ENCODE peak calls at places on chromosomes 11 and 22, in four cellular contexts. D is GM12878, Q is K562, O is HepG2. S is an unnamed sample.

GRCh38 chr11:100629671-100630070 is 57.4 kb upstream of the ARHGAP42 start:
- DNase-seq in Q (no peak), O (no peak), D (no peak), S (no peak)

GRCh38 chr22:20591295-20591645 is 83.9 kb downstream of the MED15 start:
- DNase-seq in O (no peak), D (no peak), Q (no peak), S (no peak)

GRCh38 chr22:19974935-19975706 is 33.5 kb upstream of the TXNRD2 start:
- DNase-seq in O (no peak), D (no peak), Q (peak), S (no peak)

GRCh38 chr22:47012589-47013365 is 250.3 kb downstream of the TBC1D22A start:
- DNase-seq in O (peak), Q (peak), D (no peak), S (no peak)

GRCh38 chr22:20011993-20012740 is 4.5 kb downstream of the ARVCF start:
- DNase-seq in Q (no peak), D (no peak), O (no peak), S (no peak)

GRCh38 chr22:39718921-39719320 is 148.4 kb downstream of the CACNA1I start:
- DNase-seq in O (no peak), D (no peak), Q (no peak), S (no peak)

GRCh38 chr11:76186776-76187279 is 19.5 kb downstream of the WNT11 start:
- DNase-seq in Q (no peak), O (no peak), D (no peak), S (no peak)

GRCh38 chr22:37237371-37238268 is 6.4 kb downstream of the RAC2 start:
- DNase-seq in O (no peak), Q (no peak), D (no peak), S (no peak)

GRCh38 chr11:3859373-3859881 is 4.0 kb downstream of the STIM1 start:
- DNase-seq in Q (peak), D (no peak), O (no peak), S (no peak)

GRCh38 chr11:3989891-3990290 is 104.7 kb upstream of the RRM1 start:
- DNase-seq in Q (no peak), D (peak), O (no peak), S (no peak)

GRCh38 chr11:34512810-34513673 is 552 bp downstream of the ELF5 start:
- DNase-seq in O (peak), Q (peak), D (peak), S (peak)

GRCh38 chr11:134752964-134753804 is 341.1 kb upstream of the B3GAT1 start:
- DNase-seq in O (no peak), D (no peak), Q (no peak), S (no peak)

GRCh38 chr11:124745835-124746620 is 6.0 kb downstream of the VSIG2 start:
- DNase-seq in O (no peak), D (no peak), Q (no peak), S (peak)

GRCh38 chr22:25068701-25069100 is 116.2 kb downstream of the KIAA1671 start:
- DNase-seq in O (no peak), Q (no peak), D (no peak), S (no peak)

GRCh38 chr22:25069426-25069757 is 116.9 kb downstream of the KIAA1671 start:
- DNase-seq in O (no peak), Q (no peak), D (no peak), S (no peak)

GRCh38 chr22:25066861-25067435 is 114.4 kb downstream of the KIAA1671 start:
- DNase-seq in D (no peak), O (no peak), Q (no peak), S (no peak)

GRCh38 chr22:25069758-25070461 is 117.4 kb downstream of the KIAA1671 start:
- DNase-seq in Q (no peak), D (no peak), O (no peak), S (no peak)

GRCh38 chr22:25067851-25068421 is 115.4 kb downstream of the KIAA1671 start:
- DNase-seq in D (no peak), Q (no peak), O (no peak), S (no peak)
- TF ChIP-seq MYC in D (no peak), Q (no peak), O (no peak), S (no peak)

DNA sequence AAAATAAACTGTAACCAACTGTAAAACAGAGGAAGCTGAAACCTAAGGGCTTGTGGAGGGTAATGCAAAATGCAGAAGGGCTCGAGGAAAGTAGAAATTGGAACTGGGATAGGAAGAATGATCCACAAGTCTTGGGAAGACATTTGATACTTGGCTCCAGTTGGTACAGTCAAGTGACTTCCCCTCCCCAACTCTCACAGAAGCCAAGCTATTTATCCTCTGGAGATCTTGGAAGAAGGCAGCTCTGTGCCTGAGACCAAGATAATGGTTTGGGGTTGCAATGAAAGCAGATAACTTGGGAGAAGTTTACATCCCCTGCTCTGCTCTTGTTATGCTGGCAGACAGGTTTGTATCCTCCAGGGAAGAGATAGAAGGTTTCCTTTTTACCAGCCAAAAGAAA is 198.9 kb upstream of the ZC3H12C start:
- DNase-seq in Q (no peak), O (no peak), D (no peak), S (no peak)
- TF ChIP-seq BHLHE40 in Q (no peak), O (no peak), D (no peak), S (no peak)

GRCh38 chr22:22716136-22716535 is 71.7 kb downstream of the GGTLC2 start:
- DNase-seq in O (no peak), Q (no peak), D (no peak), S (no peak)

GRCh38 chr22:22717723-22718122 is 73.3 kb downstream of the GGTLC2 start:
- DNase-seq in Q (peak), O (no peak), D (no peak), S (no peak)

GRCh38 chr22:22720201-22720723 is 75.8 kb downstream of the GGTLC2 start:
- DNase-seq in Q (peak), D (peak), O (peak), S (peak)

GRCh38 chr22:22720724-22721261 is 76.4 kb downstream of the GGTLC2 start:
- DNase-seq in Q (no peak), O (no peak), D (peak), S (no peak)

DNA sequence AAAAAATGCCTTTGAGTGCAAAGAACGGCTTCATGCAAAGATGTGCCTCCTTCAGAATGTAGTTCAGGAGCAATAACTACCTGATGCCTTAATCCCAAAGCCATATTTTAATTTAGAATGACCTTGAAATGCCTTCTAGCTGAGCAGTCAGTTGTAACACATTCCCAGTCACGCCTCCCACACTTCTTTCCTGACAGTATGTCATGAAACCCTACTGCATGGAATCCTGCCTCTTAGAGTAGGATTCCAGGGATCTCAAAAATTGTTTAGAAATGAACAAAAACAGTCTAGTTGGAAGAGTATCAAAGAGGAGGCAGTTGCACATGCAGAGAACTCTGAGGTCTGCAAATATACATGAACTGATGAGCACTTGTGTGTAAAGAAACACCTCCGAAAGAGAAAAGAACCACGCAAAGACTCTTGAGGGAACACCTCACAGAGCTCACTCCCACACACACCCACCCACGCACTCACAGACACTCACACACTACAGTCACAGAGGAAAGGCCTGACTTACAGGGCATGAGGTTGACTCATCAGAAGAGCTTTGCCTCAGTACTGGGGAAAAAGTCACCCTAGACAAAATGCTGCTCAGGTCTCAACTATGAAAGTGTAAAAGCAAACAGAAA is 77.4 kb downstream of the GGTLC2 start:
- DNase-seq in Q (no peak), O (no peak), D (peak), S (no peak)
- TF ChIP-seq MYC in Q (no peak), O (no peak), D (no peak), S (no peak)

DNA sequence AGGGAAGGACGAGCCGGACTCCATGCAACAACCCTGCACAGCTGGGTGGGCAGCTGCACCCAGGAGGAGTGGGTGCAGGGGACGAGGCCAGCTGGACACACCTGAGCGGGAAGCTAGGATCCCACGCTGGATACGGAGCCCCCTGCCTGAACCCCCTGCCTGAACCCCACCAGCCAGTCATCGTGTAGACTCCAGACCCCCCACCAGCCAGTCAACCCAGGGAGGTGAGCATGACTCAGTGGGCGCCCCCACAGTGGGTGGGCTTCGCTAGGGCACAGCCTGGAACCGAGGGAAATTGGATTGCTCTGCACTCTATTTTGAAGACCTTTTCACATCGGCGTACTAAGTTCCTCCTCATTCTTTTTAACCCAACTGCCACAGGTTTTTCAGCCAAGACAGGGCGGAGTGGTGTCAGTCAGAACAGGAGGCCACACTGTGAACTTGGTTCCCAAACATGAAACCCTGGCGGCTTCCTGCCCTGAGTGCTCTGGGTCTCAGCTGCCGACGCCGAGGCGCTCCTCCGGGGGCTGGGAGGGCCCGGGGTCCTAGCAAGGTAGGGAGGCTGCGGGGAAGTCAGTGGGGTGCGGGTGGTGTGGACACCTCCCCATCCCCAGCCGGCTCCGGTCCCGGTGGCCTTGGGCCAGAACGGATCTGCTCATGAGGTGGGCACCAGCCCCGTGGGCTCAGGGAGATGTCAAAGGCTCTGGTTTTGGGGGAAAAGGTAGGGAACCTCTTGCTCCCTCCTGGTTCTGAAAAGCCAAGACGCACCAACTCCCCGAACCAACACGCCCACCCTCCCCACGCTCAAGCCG is 57.0 kb downstream of the BRD1 start:
- DNase-seq in D (no peak), O (no peak), Q (no peak), S (no peak)
- TF ChIP-seq BHLHE40 in D (no peak), O (no peak), Q (no peak), S (no peak)

GRCh38 chr11:65435330-65435931 is 12.8 kb downstream of the NEAT1 start:
- DNase-seq in D (no peak), O (no peak), Q (no peak), S (peak)
- TF ChIP-seq MYC in D (no peak), O (no peak), Q (no peak), S (no peak)

GRCh38 chr11:122751298-122752070 is 86.8 kb upstream of the CRTAM start:
- DNase-seq in D (no peak), Q (no peak), O (no peak), S (no peak)
- TF ChIP-seq BHLHE40 in D (no peak), Q (no peak), O (no peak), S (no peak)

DNA sequence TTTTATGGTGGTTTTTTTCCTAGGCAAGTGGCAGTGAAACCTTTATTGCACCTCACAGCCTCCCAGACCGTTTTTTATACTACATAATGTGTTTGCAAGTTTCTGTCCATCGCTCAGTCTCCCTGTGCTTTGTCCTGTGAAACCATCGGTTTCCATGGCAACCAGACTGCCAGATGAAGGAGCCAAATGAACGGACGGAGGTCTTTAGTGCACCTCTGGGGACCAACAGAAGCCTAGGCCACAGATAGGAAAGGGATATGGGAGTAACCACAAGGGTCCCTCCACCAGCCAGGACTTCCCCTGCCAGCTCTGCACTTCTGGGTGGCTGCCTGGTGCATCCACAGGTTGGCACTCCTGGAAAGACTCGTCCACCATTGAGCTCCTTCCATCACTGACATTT is 165.0 kb downstream of the CHST1 start:
- DNase-seq in Q (no peak), O (no peak), D (no peak), S (no peak)
- TF ChIP-seq MYC in Q (no peak), O (no peak), D (no peak), S (no peak)

GRCh38 chr11:122101625-122102291 is 14.3 kb downstream of the BLID start:
- DNase-seq in O (peak), Q (no peak), D (no peak), S (no peak)
- TF ChIP-seq BHLHE40 in O (no peak), Q (no peak), D (no peak), S (no peak)

S was measured in A549.